ENCODE peak calls at places on chromosomes 13 and 19, in nine cellular contexts. R is tibial artery, E is CMK, P is M059J, X is NCI-H82, A is ACHN, Y is skeletal muscle cell, O is neural progenitor cell, I is T-helper 22 cell. T is an unnamed sample.

GRCh38 chr19:45729774-45730388 is 815 bp downstream of the FBXO46 start:
- DNase-seq in R (no peak), E (no peak), P (peak; percentile 13), X (no peak), A (peak; percentile 9), Y (no peak), O (no peak), I (no peak), T (no peak)

GRCh38 chr19:45294291-45295029 is 28.2 kb downstream of the CKM start:
- DNase-seq in R (no peak), E (no peak), P (no peak), X (peak; percentile 27), A (no peak), Y (no peak), O (no peak), I (no peak), T (no peak)

GRCh38 chr13:34654203-34654602 is 287.9 kb upstream of the NBEA start:
- DNase-seq in R (no peak), E (no peak), P (peak; percentile 50), X (no peak), A (no peak), Y (no peak), O (no peak), I (no peak), T (no peak)

GRCh38 chr13:111531505-111531904 is 211.1 kb downstream of the TEX29 start:
- DNase-seq in R (no peak), E (no peak), P (no peak), X (no peak), A (peak; percentile 4), Y (no peak), O (no peak), I (no peak), T (no peak)

GRCh38 chr13:39415003-39415402 is 188.0 kb downstream of the LHFPL6 start:
- DNase-seq in R (peak; percentile 45), E (no peak), P (no peak), X (no peak), A (no peak), Y (peak; percentile 54), O (no peak), I (no peak), T (peak; percentile 55)

GRCh38 chr13:31945202-31945978 is 86.2 kb upstream of the FRY start:
- DNase-seq in R (peak; percentile 85), E (peak; percentile 55), P (peak; percentile 81), X (peak; percentile 81), A (peak; percentile 81), Y (peak; percentile 85), O (peak; percentile 41), I (no peak), T (peak; percentile 94)

GRCh38 chr19:43901395-43902390 is 33.4 kb downstream of the ZNF45 start:
- DNase-seq in R (peak; percentile 57), E (no peak), P (peak; percentile 76), X (peak; percentile 78), A (no peak), Y (peak; percentile 61), O (peak; percentile 91), I (peak; percentile 15), T (peak; percentile 64)

GRCh38 chr13:50015263-50015662 is at the start of gene KCNRG:
- DNase-seq in R (no peak), E (no peak), P (peak; percentile 18), X (no peak), A (no peak), Y (no peak), O (no peak), I (no peak), T (no peak)

GRCh38 chr13:72726721-72727416 is 560 bp downstream of the MZT1 start:
- DNase-seq in R (peak; percentile 22), E (peak; percentile 49), P (peak; percentile 24), X (peak; percentile 81), A (peak; percentile 49), Y (peak; percentile 1), O (peak; percentile 79), I (peak; percentile 30), T (peak; percentile 31)

GRCh38 chr13:108227651-108228272 is 9.6 kb downstream of the ABHD13 start:
- DNase-seq in R (no peak), E (no peak), P (peak; percentile 25), X (peak; percentile 36), A (peak; percentile 27), Y (no peak), O (peak; percentile 41), I (no peak), T (no peak)

GRCh38 chr19:30226464-30227070 is 145.6 kb upstream of the ZNF536 start:
- DNase-seq in R (no peak), E (no peak), P (no peak), X (peak; percentile 41), A (no peak), Y (no peak), O (peak; percentile 48), I (no peak), T (no peak)

GRCh38 chr19:46296722-46297431 is at the start of gene HIF3A:
- DNase-seq in R (peak; percentile 78), E (no peak), P (no peak), X (peak; percentile 97), A (no peak), Y (peak; percentile 55), O (peak; percentile 98), I (no peak), T (peak; percentile 91)

GRCh38 chr13:32947886-32948285 is 68.3 kb upstream of the KL start:
- DNase-seq in R (no peak), E (no peak), P (peak; percentile 11), X (peak; percentile 82), A (no peak), Y (no peak), O (peak; percentile 18), I (no peak), T (no peak)

GRCh38 chr13:51814825-51815650 is 11.1 kb upstream of the DHRS12 start:
- DNase-seq in R (peak; percentile 41), E (no peak), P (peak; percentile 55), X (peak; percentile 91), A (peak; percentile 62), Y (no peak), O (peak; percentile 76), I (peak; percentile 43), T (no peak)

GRCh38 chr13:32261567-32261966 is 53.6 kb downstream of the ZAR1L start:
- DNase-seq in R (peak; percentile 80), E (no peak), P (peak; percentile 77), X (no peak), A (no peak), Y (peak; percentile 79), O (no peak), I (no peak), T (peak; percentile 52)

GRCh38 chr19:41755328-41755913 is at the start of gene CEACAM6:
- DNase-seq in R (peak; percentile 23), E (no peak), P (no peak), X (no peak), A (no peak), Y (no peak), O (no peak), I (no peak), T (peak; percentile 82)

GRCh38 chr13:77222000-77222690 is 104.7 kb downstream of the MYCBP2 start:
- DNase-seq in R (no peak), E (no peak), P (no peak), X (no peak), A (no peak), Y (no peak), O (no peak), I (no peak), T (no peak)

T was measured in lower leg skin.